ENCODE peak calls at places on chromosomes 3 and 15, in eight cellular contexts. V, S, R, E, B, T, Q and P are unnamed samples.

GRCh38 chr3:94414412-94414811 is 351.6 kb downstream of the NSUN3 start:
- DNase-seq in T (no peak), S (no peak), E (no peak), Q (no peak), B (no peak), R (no peak), V (no peak), P (no peak)

GRCh38 chr15:64634020-64634419 is 141.4 kb downstream of the RBPMS2 start:
- DNase-seq in R (no peak), V (no peak), T (no peak), Q (no peak), E (no peak), B (peak), S (no peak), P (no peak)

GRCh38 chr3:108907194-108907593 is 46.5 kb downstream of the GUCA1C start:
- DNase-seq in S (no peak), T (no peak), Q (no peak), E (no peak), R (no peak), B (no peak), V (no peak), P (no peak)

GRCh38 chr15:71526061-71526460 is 284.3 kb upstream of the NR2E3 start:
- DNase-seq in S (no peak), T (no peak), E (no peak), V (no peak), Q (peak), R (no peak), B (peak), P (no peak)

GRCh38 chr15:42508263-42508690 is 12.8 kb downstream of the SNAP23 start:
- DNase-seq in R (no peak), B (peak), V (no peak), Q (peak), T (no peak), E (no peak), S (no peak), P (no peak)

GRCh38 chr15:29132110-29132420 is 137.6 kb downstream of the NSMCE3 start:
- DNase-seq in B (no peak), S (no peak), V (no peak), Q (no peak), R (no peak), E (no peak), T (no peak), P (no peak)

GRCh38 chr3:131072845-131073244 is 46.2 kb downstream of the NEK11 start:
- DNase-seq in Q (peak), T (no peak), S (no peak), E (no peak), V (no peak), R (no peak), B (peak), P (no peak)

GRCh38 chr3:50138266-50139230 is 16.6 kb upstream of the SEMA3F start:
- DNase-seq in B (no peak), E (no peak), V (no peak), Q (no peak), T (no peak), R (peak), S (no peak), P (no peak)

GRCh38 chr15:64775551-64776401 is at the start of gene RBPMS2:
- DNase-seq in S (no peak), E (no peak), T (no peak), Q (no peak), V (no peak), R (no peak), B (peak), P (no peak)

GRCh38 chr15:63015618-63016017 is 26.9 kb upstream of the TPM1 start:
- DNase-seq in B (peak), T (no peak), Q (peak), V (peak), S (no peak), R (no peak), E (no peak), P (no peak)

GRCh38 chr3:161264771-161265343 is 43.7 kb downstream of the NMD3 start:
- DNase-seq in T (no peak), R (no peak), Q (peak), S (no peak), E (no peak), V (no peak), B (no peak), P (no peak)

GRCh38 chr3:178078933-178079332 is 457.3 kb upstream of the KCNMB2 start:
- DNase-seq in B (peak), Q (no peak), T (no peak), R (no peak), V (no peak), S (no peak), E (no peak), P (no peak)

GRCh38 chr3:56864090-56864489 is 62.3 kb upstream of the ARHGEF3 start:
- DNase-seq in E (no peak), V (no peak), B (no peak), T (no peak), R (no peak), Q (no peak), S (no peak), P (no peak)

GRCh38 chr3:1214928-1215327 is 122.1 kb downstream of the CNTN6 start:
- DNase-seq in R (no peak), Q (no peak), B (no peak), S (no peak), E (no peak), T (no peak), V (no peak), P (no peak)

GRCh38 chr15:68224546-68225250 is 4.8 kb downstream of the CLN6 start:
- DNase-seq in Q (no peak), R (no peak), V (no peak), B (peak), T (no peak), S (no peak), E (no peak), P (no peak)

GRCh38 chr15:30001592-30001991 is 81.2 kb upstream of the GOLGA8J start:
- DNase-seq in V (no peak), E (no peak), R (no peak), T (no peak), S (no peak), B (no peak), Q (no peak), P (no peak)

GRCh38 chr3:46692566-46692983 is 904 bp downstream of the ALS2CL start:
- DNase-seq in S (no peak), E (no peak), B (no peak), T (no peak), R (no peak), Q (no peak), V (peak), P (no peak)

GRCh38 chr3:23242106-23242505 is 39.0 kb downstream of the UBE2E2 start:
- DNase-seq in S (no peak), Q (no peak), R (no peak), T (no peak), V (no peak), B (no peak), E (no peak), P (no peak)

GRCh38 chr3:157131861-157132260 is 28.1 kb downstream of the CCNL1 start:
- DNase-seq in T (no peak), S (no peak), V (peak), E (no peak), R (no peak), B (no peak), Q (no peak), P (no peak)